ENCODE peak calls at places on chromosomes 5 and 9, in eight cellular contexts. One of them, this sample, is unnamed.

GRCh38 chr9:118761016-118761790 is 608.0 kb downstream of the BRINP1 start:
- DNase-seq in uterus: no peak
- DNase-seq in HCT116: no peak
- DNase-seq in astrocyte: no peak
- DNase-seq in fibroblast of lung: no peak
- DNase-seq in AG04450: no peak
- DNase-seq in cardiac muscle cell: no peak
- DNase-seq in mammary epithelial cell: no peak
- DNase-seq in this sample: no peak

GRCh38 chr5:6731465-6732237 is 18.4 kb downstream of the TENT4A start:
- DNase-seq in uterus: no peak
- DNase-seq in HCT116: no peak
- DNase-seq in fibroblast of lung: peak; percentile 28
- DNase-seq in AG04450: no peak
- DNase-seq in astrocyte: no peak
- DNase-seq in cardiac muscle cell: no peak
- DNase-seq in mammary epithelial cell: no peak
- DNase-seq in this sample: no peak

GRCh38 chr5:37249820-37250175 is 622 bp upstream of the CPLANE1 start:
- DNase-seq in mammary epithelial cell: no peak
- DNase-seq in cardiac muscle cell: no peak
- DNase-seq in fibroblast of lung: no peak
- DNase-seq in HCT116: no peak
- DNase-seq in uterus: no peak
- DNase-seq in astrocyte: no peak
- DNase-seq in AG04450: no peak
- DNase-seq in this sample: no peak

GRCh38 chr9:113587471-113588031 is 124.0 kb downstream of the RGS3 start:
- DNase-seq in mammary epithelial cell: no peak
- DNase-seq in uterus: peak; percentile 56
- DNase-seq in astrocyte: no peak
- DNase-seq in HCT116: no peak
- DNase-seq in fibroblast of lung: no peak
- DNase-seq in AG04450: no peak
- DNase-seq in cardiac muscle cell: peak; percentile 49
- DNase-seq in this sample: no peak

GRCh38 chr5:173643964-173644363 is 27.5 kb upstream of the BOD1 start:
- DNase-seq in HCT116: no peak
- DNase-seq in cardiac muscle cell: peak; percentile 31
- DNase-seq in astrocyte: peak; percentile 16
- DNase-seq in fibroblast of lung: no peak
- DNase-seq in AG04450: no peak
- DNase-seq in mammary epithelial cell: no peak
- DNase-seq in uterus: peak; percentile 2
- DNase-seq in this sample: no peak

GRCh38 chr9:77170991-77171699 is 6.2 kb upstream of the VPS13A start:
- DNase-seq in AG04450: no peak
- DNase-seq in cardiac muscle cell: peak; percentile 38
- DNase-seq in astrocyte: no peak
- DNase-seq in mammary epithelial cell: no peak
- DNase-seq in HCT116: no peak
- DNase-seq in uterus: no peak
- DNase-seq in fibroblast of lung: no peak
- DNase-seq in this sample: no peak

GRCh38 chr9:136753371-136754058 is 4.5 kb downstream of the LCN8 start:
- DNase-seq in mammary epithelial cell: no peak
- DNase-seq in AG04450: no peak
- DNase-seq in astrocyte: no peak
- DNase-seq in HCT116: no peak
- DNase-seq in cardiac muscle cell: no peak
- DNase-seq in fibroblast of lung: no peak
- DNase-seq in uterus: no peak
- DNase-seq in this sample: no peak

GRCh38 chr9:120184266-120184665 is 395.7 kb downstream of the CDK5RAP2 start:
- DNase-seq in mammary epithelial cell: no peak
- DNase-seq in HCT116: no peak
- DNase-seq in cardiac muscle cell: no peak
- DNase-seq in AG04450: no peak
- DNase-seq in fibroblast of lung: no peak
- DNase-seq in uterus: no peak
- DNase-seq in astrocyte: no peak
- DNase-seq in this sample: no peak

GRCh38 chr5:73853091-73853490 is 227.1 kb downstream of the ARHGEF28 start:
- DNase-seq in astrocyte: peak; percentile 12
- DNase-seq in HCT116: no peak
- DNase-seq in uterus: no peak
- DNase-seq in AG04450: peak; percentile 11
- DNase-seq in cardiac muscle cell: no peak
- DNase-seq in fibroblast of lung: peak; percentile 44
- DNase-seq in mammary epithelial cell: peak; percentile 80
- DNase-seq in this sample: no peak

GRCh38 chr9:78064075-78064474 is 32.5 kb upstream of the GNAQ start:
- DNase-seq in fibroblast of lung: no peak
- DNase-seq in AG04450: no peak
- DNase-seq in HCT116: no peak
- DNase-seq in mammary epithelial cell: no peak
- DNase-seq in astrocyte: peak; percentile 8
- DNase-seq in cardiac muscle cell: no peak
- DNase-seq in uterus: no peak
- DNase-seq in this sample: no peak

GRCh38 chr5:175215906-175216305 is 228.1 kb downstream of the DRD1 start:
- DNase-seq in AG04450: no peak
- DNase-seq in cardiac muscle cell: no peak
- DNase-seq in uterus: no peak
- DNase-seq in astrocyte: no peak
- DNase-seq in HCT116: no peak
- DNase-seq in fibroblast of lung: no peak
- DNase-seq in mammary epithelial cell: no peak
- DNase-seq in this sample: no peak

GRCh38 chr9:38082456-38083287 is 13.6 kb upstream of the SHB start:
- DNase-seq in astrocyte: no peak
- DNase-seq in fibroblast of lung: peak; percentile 14
- DNase-seq in uterus: no peak
- DNase-seq in HCT116: no peak
- DNase-seq in mammary epithelial cell: no peak
- DNase-seq in cardiac muscle cell: peak; percentile 25
- DNase-seq in AG04450: no peak
- DNase-seq in this sample: no peak

GRCh38 chr5:90954951-90955635 is 396.5 kb downstream of the ADGRV1 start:
- DNase-seq in HCT116: no peak
- DNase-seq in astrocyte: no peak
- DNase-seq in fibroblast of lung: no peak
- DNase-seq in mammary epithelial cell: no peak
- DNase-seq in uterus: no peak
- DNase-seq in AG04450: no peak
- DNase-seq in cardiac muscle cell: no peak
- DNase-seq in this sample: no peak

GRCh38 chr9:94081864-94082468 is 2.3 kb upstream of the PTPDC1 start:
- DNase-seq in astrocyte: no peak
- DNase-seq in mammary epithelial cell: no peak
- DNase-seq in AG04450: no peak
- DNase-seq in fibroblast of lung: no peak
- DNase-seq in HCT116: no peak
- DNase-seq in cardiac muscle cell: no peak
- DNase-seq in uterus: no peak
- DNase-seq in this sample: no peak

GRCh38 chr9:103902263-103902662 is 191.8 kb upstream of the SMC2 start:
- DNase-seq in fibroblast of lung: no peak
- DNase-seq in uterus: no peak
- DNase-seq in mammary epithelial cell: no peak
- DNase-seq in HCT116: no peak
- DNase-seq in AG04450: no peak
- DNase-seq in cardiac muscle cell: no peak
- DNase-seq in astrocyte: no peak
- DNase-seq in this sample: no peak

GRCh38 chr5:141517902-141518610 is 29.2 kb downstream of the PCDHGC5 start:
- DNase-seq in cardiac muscle cell: no peak
- DNase-seq in uterus: no peak
- DNase-seq in fibroblast of lung: peak; percentile 95
- DNase-seq in HCT116: no peak
- DNase-seq in astrocyte: no peak
- DNase-seq in AG04450: peak; percentile 69
- DNase-seq in mammary epithelial cell: no peak
- DNase-seq in this sample: no peak

GRCh38 chr9:130245474-130245873 is 20.1 kb upstream of the HMCN2 start:
- DNase-seq in HCT116: no peak
- DNase-seq in astrocyte: no peak
- DNase-seq in AG04450: no peak
- DNase-seq in uterus: no peak
- DNase-seq in cardiac muscle cell: no peak
- DNase-seq in fibroblast of lung: no peak
- DNase-seq in mammary epithelial cell: no peak
- DNase-seq in this sample: no peak

GRCh38 chr9:75930766-75931311 is 40.4 kb downstream of the PCSK5 start:
- DNase-seq in AG04450: no peak
- DNase-seq in cardiac muscle cell: peak; percentile 5
- DNase-seq in astrocyte: peak; percentile 22
- DNase-seq in fibroblast of lung: no peak
- DNase-seq in uterus: no peak
- DNase-seq in mammary epithelial cell: no peak
- DNase-seq in HCT116: no peak
- DNase-seq in this sample: no peak

GRCh38 chr5:141762790-141763368 is 80.8 kb upstream of the ARAP3 start:
- DNase-seq in uterus: no peak
- DNase-seq in astrocyte: no peak
- DNase-seq in HCT116: no peak
- DNase-seq in mammary epithelial cell: no peak
- DNase-seq in cardiac muscle cell: no peak
- DNase-seq in AG04450: no peak
- DNase-seq in fibroblast of lung: no peak
- DNase-seq in this sample: no peak

GRCh38 chr9:77807295-77807694 is 159.2 kb upstream of the GNA14 start:
- DNase-seq in cardiac muscle cell: no peak
- DNase-seq in uterus: no peak
- DNase-seq in mammary epithelial cell: peak; percentile 93
- DNase-seq in astrocyte: peak; percentile 92
- DNase-seq in HCT116: no peak
- DNase-seq in fibroblast of lung: peak; percentile 94
- DNase-seq in AG04450: peak; percentile 67
- DNase-seq in this sample: no peak

GRCh38 chr9:74573792-74574191 is 76.7 kb downstream of the RORB start:
- DNase-seq in fibroblast of lung: no peak
- DNase-seq in AG04450: no peak
- DNase-seq in mammary epithelial cell: no peak
- DNase-seq in HCT116: no peak
- DNase-seq in cardiac muscle cell: no peak
- DNase-seq in uterus: no peak
- DNase-seq in astrocyte: peak; percentile 60
- DNase-seq in this sample: no peak

GRCh38 chr9:128916204-128916603 is 4.6 kb upstream of the PHYHD1 start:
- DNase-seq in mammary epithelial cell: no peak
- DNase-seq in uterus: peak; percentile 49
- DNase-seq in fibroblast of lung: no peak
- DNase-seq in AG04450: no peak
- DNase-seq in HCT116: no peak
- DNase-seq in astrocyte: no peak
- DNase-seq in cardiac muscle cell: no peak
- DNase-seq in this sample: no peak

DNA sequence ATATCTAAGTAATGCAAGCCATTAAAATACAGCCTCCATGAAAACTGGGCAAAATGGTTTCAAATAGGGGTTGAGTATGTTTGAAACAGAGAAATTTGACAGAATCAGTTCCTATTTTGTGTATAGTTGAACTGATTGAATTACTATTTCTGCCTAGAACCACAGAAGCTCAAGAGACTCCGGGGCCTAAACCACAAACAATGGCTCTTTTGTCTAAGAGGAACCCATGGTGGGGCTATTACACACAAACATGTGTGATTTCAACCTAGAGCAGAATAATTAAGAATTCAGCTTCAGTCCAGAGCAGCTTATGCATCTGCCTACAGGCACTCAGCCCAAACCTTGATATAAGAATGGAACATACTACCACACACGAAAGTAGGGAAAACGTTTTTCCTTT is 171.2 kb upstream of the MPDZ start:
- DNase-seq in mammary epithelial cell: peak; percentile 20
- DNase-seq in HCT116: no peak
- DNase-seq in cardiac muscle cell: no peak
- DNase-seq in uterus: no peak
- DNase-seq in fibroblast of lung: no peak
- DNase-seq in astrocyte: peak; percentile 35
- DNase-seq in AG04450: no peak
- DNase-seq in this sample: no peak
- TF ChIP-seq CTCF in mammary epithelial cell: no peak
- TF ChIP-seq CTCF in HCT116: no peak
- TF ChIP-seq CTCF in cardiac muscle cell: no peak
- TF ChIP-seq CTCF in uterus: no peak
- TF ChIP-seq CTCF in fibroblast of lung: no peak
- TF ChIP-seq CTCF in astrocyte: no peak
- TF ChIP-seq CTCF in AG04450: no peak
- TF ChIP-seq CTCF in this sample: no peak

GRCh38 chr5:111859533-111860270 is 102.7 kb upstream of the NREP start:
- DNase-seq in HCT116: no peak
- DNase-seq in uterus: no peak
- DNase-seq in AG04450: peak; percentile 69
- DNase-seq in fibroblast of lung: peak; percentile 96
- DNase-seq in cardiac muscle cell: no peak
- DNase-seq in astrocyte: peak; percentile 85
- DNase-seq in mammary epithelial cell: no peak
- DNase-seq in this sample: no peak
- H3K27ac ChIP-seq in HCT116: no peak overlapping the region
- H3K27ac ChIP-seq in uterus: no peak overlapping the region
- H3K27ac ChIP-seq in AG04450: no peak overlapping the region
- H3K27ac ChIP-seq in fibroblast of lung: no peak overlapping the region
- H3K27ac ChIP-seq in cardiac muscle cell: no peak overlapping the region
- H3K27ac ChIP-seq in astrocyte: no peak overlapping the region
- H3K27ac ChIP-seq in mammary epithelial cell: no peak overlapping the region
- H3K27ac ChIP-seq in this sample: no peak overlapping the region

GRCh38 chr5:178532666-178533065 is 57.5 kb downstream of the COL23A1 start:
- DNase-seq in astrocyte: no peak
- DNase-seq in uterus: no peak
- DNase-seq in mammary epithelial cell: no peak
- DNase-seq in HCT116: no peak
- DNase-seq in AG04450: no peak
- DNase-seq in cardiac muscle cell: no peak
- DNase-seq in fibroblast of lung: no peak
- DNase-seq in this sample: no peak
- H3K9me3 ChIP-seq in astrocyte: no peaks in the 10 kb centered on the region
- H3K9me3 ChIP-seq in uterus: no peaks in the 10 kb centered on the region
- H3K9me3 ChIP-seq in mammary epithelial cell: peaks cover 32% of the 10 kb centered on the region
- H3K9me3 ChIP-seq in HCT116: no peaks in the 10 kb centered on the region
- H3K9me3 ChIP-seq in AG04450: peaks cover 94% of the 10 kb centered on the region
- H3K9me3 ChIP-seq in cardiac muscle cell: no peaks in the 10 kb centered on the region
- H3K9me3 ChIP-seq in fibroblast of lung: no peaks in the 10 kb centered on the region
- H3K9me3 ChIP-seq in this sample: no peaks in the 10 kb centered on the region

DNA sequence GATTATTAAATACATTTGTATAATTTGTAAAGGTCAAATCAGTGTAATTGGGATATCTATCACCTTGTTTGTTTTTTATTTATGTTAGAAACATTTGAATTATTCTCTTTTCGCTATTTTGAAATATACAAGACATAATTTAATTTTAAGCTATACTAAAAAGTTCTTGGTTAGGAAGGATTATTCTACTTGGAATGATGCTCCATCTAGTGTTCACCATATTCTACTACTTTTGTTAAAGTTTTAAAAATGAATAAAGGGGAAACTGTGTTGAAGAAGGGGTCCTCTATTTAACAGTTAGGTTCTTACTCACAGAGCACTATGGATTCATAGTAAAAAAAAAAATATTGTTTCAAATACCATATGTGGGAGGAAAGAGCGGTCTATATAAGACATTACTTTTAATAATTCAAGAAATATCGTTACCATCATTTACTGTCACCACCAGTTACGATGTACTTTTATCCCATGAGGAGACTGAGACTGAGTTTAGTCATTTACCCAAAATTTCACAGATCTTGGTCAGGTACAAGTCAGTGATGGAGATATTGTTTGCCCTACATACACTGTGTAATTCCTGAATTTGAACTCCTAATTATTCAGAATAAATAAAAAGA is 6.3 kb upstream of the STOM start:
- DNase-seq in mammary epithelial cell: no peak
- DNase-seq in cardiac muscle cell: peak; percentile 26
- DNase-seq in AG04450: no peak
- DNase-seq in uterus: no peak
- DNase-seq in HCT116: no peak
- DNase-seq in astrocyte: no peak
- DNase-seq in fibroblast of lung: peak; percentile 71
- DNase-seq in this sample: no peak
- TF ChIP-seq CTCF in mammary epithelial cell: peak; percentile 51
- TF ChIP-seq CTCF in cardiac muscle cell: peak; percentile 42
- TF ChIP-seq CTCF in AG04450: peak; percentile 53
- TF ChIP-seq CTCF in uterus: peak; percentile 65
- TF ChIP-seq CTCF in HCT116: peak; percentile 93
- TF ChIP-seq CTCF in astrocyte: peak; percentile 20
- TF ChIP-seq CTCF in fibroblast of lung: no peak
- TF ChIP-seq CTCF in this sample: peak; percentile 44